ENCODE peak calls at places on chromosomes 2 and 18, in ten cellular contexts. Q, J, I, D, W, A, P, X, O and E are unnamed samples. For H3K4me1, the result is how much of the 10 kb centered on the place peaks cover.

GRCh38 chr2:42795871-42796301 is 3.5 kb upstream of the HAAO start:
- DNase-seq in Q (peak), J (no peak), I (no peak), D (no peak), W (no peak), A (no peak), P (no peak), X (peak), O (peak), E (no peak)

GRCh38 chr2:32788106-32788505 is 158.6 kb upstream of the LTBP1 start:
- DNase-seq in Q (no peak), J (no peak), I (no peak), D (no peak), W (no peak), A (no peak), P (no peak), X (no peak), O (no peak), E (no peak)

GRCh38 chr2:101339236-101339865 is 30.9 kb upstream of the RNF149 start:
- DNase-seq in Q (no peak), J (no peak), I (no peak), D (no peak), W (no peak), A (no peak), P (no peak), X (no peak), O (no peak), E (no peak)

GRCh38 chr2:240836781-240837467 is 16.9 kb upstream of the KIF1A start:
- DNase-seq in Q (no peak), J (no peak), I (no peak), D (peak), W (peak), A (no peak), P (no peak), X (peak), O (peak), E (no peak)

GRCh38 chr2:96874099-96874831 is 4.4 kb upstream of the SEMA4C start:
- DNase-seq in Q (no peak), J (no peak), I (no peak), D (no peak), W (no peak), A (no peak), P (no peak), X (no peak), O (no peak), E (no peak)

GRCh38 chr18:33839452-33840225 is 261.6 kb downstream of the ASXL3 start:
- DNase-seq in Q (peak), J (peak), I (no peak), D (peak), W (peak), A (no peak), P (peak), X (no peak), O (peak), E (peak)

GRCh38 chr2:228545749-228546148 is 364.3 kb upstream of the SPHKAP start:
- DNase-seq in Q (no peak), J (no peak), I (no peak), D (no peak), W (no peak), A (no peak), P (no peak), X (no peak), O (no peak), E (no peak)

GRCh38 chr2:229130522-229130921 is 140.6 kb downstream of the PID1 start:
- DNase-seq in Q (no peak), J (no peak), I (no peak), D (no peak), W (no peak), A (no peak), P (no peak), X (no peak), O (no peak), E (no peak)

GRCh38 chr2:182456784-182457183 is 29.9 kb upstream of the PDE1A start:
- DNase-seq in Q (no peak), J (no peak), I (no peak), D (no peak), W (no peak), A (no peak), P (no peak), X (no peak), O (no peak), E (no peak)

GRCh38 chr2:239968717-239969116 is 56.4 kb downstream of the NDUFA10 start:
- DNase-seq in Q (no peak), J (no peak), I (no peak), D (no peak), W (no peak), A (no peak), P (no peak), X (no peak), O (no peak), E (no peak)

GRCh38 chr2:27756544-27757498 is 14.7 kb upstream of the MRPL33 start:
- DNase-seq in Q (peak), J (no peak), I (peak), D (peak), W (peak), A (no peak), P (no peak), X (peak), O (peak), E (no peak)

GRCh38 chr2:187658952-187659525 is 104.8 kb upstream of the TFPI start:
- DNase-seq in Q (no peak), J (no peak), I (no peak), D (peak), W (no peak), A (no peak), P (peak), X (no peak), O (no peak), E (no peak)

GRCh38 chr18:56795381-56795780 is 144.2 kb downstream of the WDR7 start:
- DNase-seq in Q (no peak), J (no peak), I (no peak), D (no peak), W (no peak), A (no peak), P (no peak), X (no peak), O (no peak), E (no peak)

GRCh38 chr2:38690499-38691420 is 24.8 kb downstream of the GALM start:
- DNase-seq in Q (no peak), J (peak), I (peak), D (peak), W (no peak), A (no peak), P (peak), X (no peak), O (no peak), E (peak)

GRCh38 chr2:180202591-180202990 is 195.5 kb upstream of the CWC22 start:
- DNase-seq in Q (no peak), J (no peak), I (no peak), D (no peak), W (no peak), A (no peak), P (no peak), X (no peak), O (no peak), E (no peak)

GRCh38 chr18:9742588-9743131 is 34.6 kb downstream of the RAB31 start:
- DNase-seq in Q (no peak), J (no peak), I (no peak), D (no peak), W (no peak), A (no peak), P (no peak), X (no peak), O (no peak), E (no peak)

GRCh38 chr2:238305965-238306679 is 14.2 kb upstream of the TRAF3IP1 start:
- DNase-seq in Q (no peak), J (peak), I (no peak), D (peak), W (no peak), A (no peak), P (no peak), X (no peak), O (no peak), E (peak)

GRCh38 chr18:59681521-59682004 is 15.7 kb downstream of the CCBE1 start:
- DNase-seq in Q (no peak), J (no peak), I (no peak), D (no peak), W (no peak), A (no peak), P (no peak), X (no peak), O (no peak), E (no peak)

GRCh38 chr2:102138331-102138730 is 4.2 kb upstream of the IL1R1 start:
- DNase-seq in Q (no peak), J (no peak), I (no peak), D (no peak), W (no peak), A (no peak), P (no peak), X (no peak), O (no peak), E (no peak)

GRCh38 chr2:235264512-235264911 is 229.3 kb upstream of the AGAP1 start:
- DNase-seq in Q (no peak), J (no peak), I (no peak), D (peak), W (no peak), A (no peak), P (no peak), X (no peak), O (no peak), E (no peak)

GRCh38 chr2:69943841-69944604 is 17.4 kb downstream of the ASPRV1 start:
- DNase-seq in Q (no peak), J (no peak), I (no peak), D (no peak), W (no peak), A (no peak), P (no peak), X (no peak), O (no peak), E (no peak)

GRCh38 chr18:42564761-42565160 is 550.7 kb downstream of the RIT2 start:
- DNase-seq in Q (no peak), J (no peak), I (no peak), D (no peak), W (no peak), A (no peak), P (no peak), X (no peak), O (no peak), E (no peak)

GRCh38 chr2:226132632-226133215 is 666.9 kb downstream of the IRS1 start:
- DNase-seq in Q (no peak), J (no peak), I (no peak), D (no peak), W (no peak), A (no peak), P (no peak), X (no peak), O (no peak), E (no peak)
- H3K4me3 ChIP-seq in Q (no peak), J (no peak), I (no peak), D (no peak), W (no peak), A (no peak), P (no peak), X (no peak), O (no peak), E (no peak)

GRCh38 chr18:75884728-75885127 is 457.2 kb upstream of the SMIM21 start:
- DNase-seq in Q (no peak), J (no peak), I (no peak), D (no peak), W (no peak), A (no peak), P (no peak), X (no peak), O (no peak), E (no peak)
- TF ChIP-seq CTCF in Q (no peak), J (no peak), I (no peak), D (no peak), W (peak), A (no peak), P (no peak), X (peak), O (peak), E (no peak)

GRCh38 chr2:190318514-190318913 is 1.1 kb downstream of the HIBCH start:
- DNase-seq in Q (no peak), J (no peak), I (no peak), D (no peak), W (no peak), A (no peak), P (no peak), X (no peak), O (no peak), E (no peak)
- H3K4me1 ChIP-seq in Q (under half), J (half or more), I (under half), D (half or more), W (under half), A (half or more), P (under half), X (under half), O (under half), E (under half)

DNA sequence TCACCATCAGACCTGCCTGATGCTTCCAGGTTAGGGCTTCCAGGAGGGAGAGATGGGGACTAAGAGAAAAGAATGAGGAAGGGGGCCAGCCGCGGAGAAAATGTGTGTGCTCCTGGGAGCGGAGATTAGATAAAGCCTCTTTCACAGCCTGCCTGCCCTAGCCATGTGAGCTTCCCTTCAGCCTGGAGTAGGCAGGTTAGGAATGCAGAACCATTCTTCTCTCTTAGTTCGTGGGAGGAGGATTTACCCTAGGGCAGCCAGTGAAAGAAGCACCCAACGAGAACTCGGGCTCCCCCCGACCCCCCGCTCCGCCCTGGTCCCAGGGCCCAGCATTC is 36.1 kb downstream of the POMC start:
- DNase-seq in Q (no peak), J (no peak), I (no peak), D (no peak), W (no peak), A (no peak), P (no peak), X (no peak), O (no peak), E (no peak)
- H3K4me3 ChIP-seq in Q (no peak), J (peak), I (no peak), D (no peak), W (peak), A (no peak), P (no peak), X (peak), O (peak), E (no peak)